ENCODE peak calls at places on chromosomes 3 and 15, in six cellular contexts. One of them, this sample, is unnamed.

GRCh38 chr15:76342046-76342381 is 5.4 kb downstream of the ISL2 start:
- DNase-seq in tibial nerve: no peak
- DNase-seq in endothelial cell of umbilical vein: no peak
- DNase-seq in esophagus squamous epithelium: no peak
- DNase-seq in body of pancreas: no peak
- DNase-seq in sigmoid colon: no peak
- DNase-seq in this sample: no peak

GRCh38 chr3:71838406-71838805 is 53.5 kb upstream of the PROK2 start:
- DNase-seq in tibial nerve: no peak
- DNase-seq in endothelial cell of umbilical vein: no peak
- DNase-seq in esophagus squamous epithelium: no peak
- DNase-seq in body of pancreas: no peak
- DNase-seq in sigmoid colon: no peak
- DNase-seq in this sample: no peak

GRCh38 chr3:148379763-148380162 is 317.9 kb upstream of the AGTR1 start:
- DNase-seq in tibial nerve: no peak
- DNase-seq in endothelial cell of umbilical vein: peak; percentile 58
- DNase-seq in esophagus squamous epithelium: no peak
- DNase-seq in body of pancreas: peak; percentile 26
- DNase-seq in sigmoid colon: no peak
- DNase-seq in this sample: no peak

GRCh38 chr3:10004960-10005564 is 18.4 kb upstream of the EMC3 start:
- DNase-seq in tibial nerve: no peak
- DNase-seq in endothelial cell of umbilical vein: no peak
- DNase-seq in esophagus squamous epithelium: no peak
- DNase-seq in body of pancreas: no peak
- DNase-seq in sigmoid colon: peak; percentile 40
- DNase-seq in this sample: no peak

GRCh38 chr3:47370887-47371697 is 9.7 kb upstream of the PTPN23 start:
- DNase-seq in tibial nerve: no peak
- DNase-seq in endothelial cell of umbilical vein: no peak
- DNase-seq in esophagus squamous epithelium: no peak
- DNase-seq in body of pancreas: no peak
- DNase-seq in sigmoid colon: no peak
- DNase-seq in this sample: no peak

GRCh38 chr3:178456942-178457341 is 79.3 kb upstream of the KCNMB2 start:
- DNase-seq in tibial nerve: no peak
- DNase-seq in endothelial cell of umbilical vein: no peak
- DNase-seq in esophagus squamous epithelium: no peak
- DNase-seq in body of pancreas: no peak
- DNase-seq in sigmoid colon: no peak
- DNase-seq in this sample: no peak

GRCh38 chr15:65087873-65088642 is 11.5 kb downstream of the KBTBD13 start:
- DNase-seq in tibial nerve: peak; percentile 42
- DNase-seq in endothelial cell of umbilical vein: no peak
- DNase-seq in esophagus squamous epithelium: no peak
- DNase-seq in body of pancreas: no peak
- DNase-seq in sigmoid colon: peak; percentile 97
- DNase-seq in this sample: no peak

GRCh38 chr3:123037015-123037375 is 9.4 kb upstream of the SEMA5B start:
- DNase-seq in tibial nerve: no peak
- DNase-seq in endothelial cell of umbilical vein: no peak
- DNase-seq in esophagus squamous epithelium: no peak
- DNase-seq in body of pancreas: no peak
- DNase-seq in sigmoid colon: no peak
- DNase-seq in this sample: no peak

GRCh38 chr15:101533371-101534140 is 44.0 kb upstream of the PCSK6 start:
- DNase-seq in tibial nerve: no peak
- DNase-seq in endothelial cell of umbilical vein: no peak
- DNase-seq in esophagus squamous epithelium: no peak
- DNase-seq in body of pancreas: no peak
- DNase-seq in sigmoid colon: peak; percentile 53
- DNase-seq in this sample: no peak

GRCh38 chr3:72306800-72307341 is 521.9 kb upstream of the PROK2 start:
- DNase-seq in tibial nerve: no peak
- DNase-seq in endothelial cell of umbilical vein: peak; percentile 26
- DNase-seq in esophagus squamous epithelium: no peak
- DNase-seq in body of pancreas: peak; percentile 47
- DNase-seq in sigmoid colon: no peak
- DNase-seq in this sample: no peak

GRCh38 chr3:179652467-179653105 is at the start of gene USP13:
- DNase-seq in tibial nerve: peak; percentile 36
- DNase-seq in endothelial cell of umbilical vein: peak; percentile 81
- DNase-seq in esophagus squamous epithelium: no peak
- DNase-seq in body of pancreas: peak; percentile 72
- DNase-seq in sigmoid colon: peak; percentile 83
- DNase-seq in this sample: peak; percentile 79

GRCh38 chr15:57432141-57432701 is 55.9 kb downstream of the CGNL1 start:
- DNase-seq in tibial nerve: no peak
- DNase-seq in endothelial cell of umbilical vein: peak; percentile 75
- DNase-seq in esophagus squamous epithelium: no peak
- DNase-seq in body of pancreas: no peak
- DNase-seq in sigmoid colon: no peak
- DNase-seq in this sample: no peak

GRCh38 chr3:5187920-5188418 is 462 bp downstream of the EDEM1 start:
- DNase-seq in tibial nerve: no peak
- DNase-seq in endothelial cell of umbilical vein: no peak
- DNase-seq in esophagus squamous epithelium: no peak
- DNase-seq in body of pancreas: peak; percentile 44
- DNase-seq in sigmoid colon: peak; percentile 74
- DNase-seq in this sample: no peak

GRCh38 chr3:123658860-123659221 is 74.0 kb upstream of the HACD2 start:
- DNase-seq in tibial nerve: no peak
- DNase-seq in endothelial cell of umbilical vein: no peak
- DNase-seq in esophagus squamous epithelium: no peak
- DNase-seq in body of pancreas: peak; percentile 26
- DNase-seq in sigmoid colon: peak; percentile 92
- DNase-seq in this sample: no peak

GRCh38 chr3:48130321-48130881 is 57.8 kb downstream of the CDC25A start:
- DNase-seq in tibial nerve: peak; percentile 52
- DNase-seq in endothelial cell of umbilical vein: peak; percentile 96
- DNase-seq in esophagus squamous epithelium: no peak
- DNase-seq in body of pancreas: peak; percentile 55
- DNase-seq in sigmoid colon: peak; percentile 85
- DNase-seq in this sample: peak; percentile 84

GRCh38 chr3:153295906-153296305 is 133.9 kb downstream of the RAP2B start:
- DNase-seq in tibial nerve: no peak
- DNase-seq in endothelial cell of umbilical vein: no peak
- DNase-seq in esophagus squamous epithelium: no peak
- DNase-seq in body of pancreas: no peak
- DNase-seq in sigmoid colon: no peak
- DNase-seq in this sample: no peak

GRCh38 chr15:81966628-81967027 is 79.2 kb downstream of the MEX3B start:
- DNase-seq in tibial nerve: no peak
- DNase-seq in endothelial cell of umbilical vein: no peak
- DNase-seq in esophagus squamous epithelium: no peak
- DNase-seq in body of pancreas: no peak
- DNase-seq in sigmoid colon: no peak
- DNase-seq in this sample: no peak

GRCh38 chr15:40118473-40118872 is 9.8 kb upstream of the BMF start:
- DNase-seq in tibial nerve: no peak
- DNase-seq in endothelial cell of umbilical vein: no peak
- DNase-seq in esophagus squamous epithelium: no peak
- DNase-seq in body of pancreas: no peak
- DNase-seq in sigmoid colon: no peak
- DNase-seq in this sample: no peak

GRCh38 chr3:150150633-150151032 is 179.9 kb upstream of the PFN2 start:
- DNase-seq in tibial nerve: no peak
- DNase-seq in endothelial cell of umbilical vein: no peak
- DNase-seq in esophagus squamous epithelium: no peak
- DNase-seq in body of pancreas: no peak
- DNase-seq in sigmoid colon: no peak
- DNase-seq in this sample: no peak

GRCh38 chr15:40082195-40082868 is 26.3 kb downstream of the BMF start:
- DNase-seq in tibial nerve: no peak
- DNase-seq in endothelial cell of umbilical vein: peak; percentile 24
- DNase-seq in esophagus squamous epithelium: no peak
- DNase-seq in body of pancreas: no peak
- DNase-seq in sigmoid colon: no peak
- DNase-seq in this sample: no peak

GRCh38 chr3:64539451-64540196 is 148.2 kb downstream of the ADAMTS9 start:
- DNase-seq in tibial nerve: peak; percentile 84
- DNase-seq in endothelial cell of umbilical vein: peak; percentile 77
- DNase-seq in esophagus squamous epithelium: no peak
- DNase-seq in body of pancreas: peak; percentile 46
- DNase-seq in sigmoid colon: peak; percentile 89
- DNase-seq in this sample: peak; percentile 31

GRCh38 chr3:130748981-130749380 is 2.4 kb upstream of the PIK3R4 start:
- DNase-seq in tibial nerve: no peak
- DNase-seq in endothelial cell of umbilical vein: no peak
- DNase-seq in esophagus squamous epithelium: no peak
- DNase-seq in body of pancreas: no peak
- DNase-seq in sigmoid colon: no peak
- DNase-seq in this sample: no peak

GRCh38 chr3:100175637-100176250 is 61.4 kb upstream of the FILIP1L start:
- DNase-seq in tibial nerve: no peak
- DNase-seq in endothelial cell of umbilical vein: no peak
- DNase-seq in esophagus squamous epithelium: no peak
- DNase-seq in body of pancreas: no peak
- DNase-seq in sigmoid colon: no peak
- DNase-seq in this sample: no peak

GRCh38 chr3:15633766-15634588 is 32.4 kb downstream of the BTD start:
- DNase-seq in tibial nerve: no peak
- DNase-seq in endothelial cell of umbilical vein: peak; percentile 34
- DNase-seq in esophagus squamous epithelium: no peak
- DNase-seq in body of pancreas: no peak
- DNase-seq in sigmoid colon: no peak
- DNase-seq in this sample: no peak

GRCh38 chr15:25707656-25708365 is 155.3 kb downstream of the ATP10A start:
- DNase-seq in tibial nerve: no peak
- DNase-seq in endothelial cell of umbilical vein: no peak
- DNase-seq in esophagus squamous epithelium: no peak
- DNase-seq in body of pancreas: no peak
- DNase-seq in sigmoid colon: peak; percentile 48
- DNase-seq in this sample: no peak

GRCh38 chr3:126508539-126508938 is 9.0 kb downstream of the UROC1 start:
- DNase-seq in tibial nerve: no peak
- DNase-seq in endothelial cell of umbilical vein: no peak
- DNase-seq in esophagus squamous epithelium: no peak
- DNase-seq in body of pancreas: no peak
- DNase-seq in sigmoid colon: peak; percentile 56
- DNase-seq in this sample: no peak

GRCh38 chr3:185712337-185712736 is 112.5 kb downstream of the IGF2BP2 start:
- DNase-seq in tibial nerve: no peak
- DNase-seq in endothelial cell of umbilical vein: no peak
- DNase-seq in esophagus squamous epithelium: no peak
- DNase-seq in body of pancreas: no peak
- DNase-seq in sigmoid colon: no peak
- DNase-seq in this sample: no peak
- H3K9me3 ChIP-seq in tibial nerve: no peaks in the 10 kb centered on the region
- H3K9me3 ChIP-seq in endothelial cell of umbilical vein: no peaks in the 10 kb centered on the region
- H3K9me3 ChIP-seq in esophagus squamous epithelium: no peaks in the 10 kb centered on the region
- H3K9me3 ChIP-seq in body of pancreas: no peaks in the 10 kb centered on the region
- H3K9me3 ChIP-seq in sigmoid colon: no peaks in the 10 kb centered on the region
- H3K9me3 ChIP-seq in this sample: no peaks in the 10 kb centered on the region

DNA sequence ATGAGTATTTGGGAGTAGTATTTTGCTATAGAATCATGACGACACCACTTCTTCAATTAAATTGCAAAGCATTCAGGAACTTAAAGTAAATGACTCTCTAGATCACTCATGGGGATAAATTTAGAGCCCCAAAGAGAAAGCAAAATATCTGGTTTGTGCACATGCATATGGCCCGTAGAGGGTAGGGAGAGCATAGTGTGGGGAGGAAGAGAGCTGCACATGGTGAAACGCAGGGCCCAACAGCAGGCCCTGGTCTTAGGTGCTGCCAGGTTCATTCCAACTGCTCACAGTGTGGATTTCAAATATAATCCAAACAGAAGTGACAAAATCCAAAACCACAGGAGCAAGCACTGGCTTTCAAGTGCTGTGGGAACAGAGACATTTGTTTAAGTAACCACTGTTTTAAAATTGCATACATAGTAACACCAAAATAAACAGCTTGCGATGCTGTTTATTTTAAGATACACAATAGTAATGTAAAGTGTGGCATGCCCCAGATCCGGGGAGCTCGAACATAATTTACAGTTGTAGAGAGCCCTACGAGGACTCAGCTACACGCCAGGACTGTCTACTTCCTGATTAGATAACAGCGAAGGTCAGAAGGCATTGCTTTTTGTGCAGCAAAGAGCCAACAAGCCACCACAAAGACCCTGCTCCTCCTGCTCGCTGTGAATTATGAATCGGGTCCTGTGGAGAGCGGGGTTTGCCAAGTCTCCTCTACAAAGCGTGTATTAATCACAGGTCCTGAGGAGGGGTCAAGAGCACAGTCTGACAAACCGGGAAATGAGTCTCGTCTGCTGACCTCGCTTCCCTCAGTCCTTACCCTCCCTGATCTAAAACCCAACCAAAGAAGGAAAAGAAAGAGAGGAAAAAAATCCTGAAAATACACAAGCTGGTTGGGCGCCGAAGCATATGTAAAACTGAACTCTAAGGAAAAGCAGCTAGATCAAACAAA is 80.6 kb downstream of the MEIS2 start:
- DNase-seq in tibial nerve: no peak
- DNase-seq in endothelial cell of umbilical vein: peak; percentile 49
- DNase-seq in esophagus squamous epithelium: no peak
- DNase-seq in body of pancreas: peak; percentile 65
- DNase-seq in sigmoid colon: no peak
- DNase-seq in this sample: peak; percentile 54
- TF ChIP-seq POLR2A in tibial nerve: no peak
- TF ChIP-seq POLR2A in endothelial cell of umbilical vein: no peak
- TF ChIP-seq POLR2A in esophagus squamous epithelium: no peak
- TF ChIP-seq POLR2A in body of pancreas: no peak
- TF ChIP-seq POLR2A in sigmoid colon: no peak
- TF ChIP-seq POLR2A in this sample: no peak

DNA sequence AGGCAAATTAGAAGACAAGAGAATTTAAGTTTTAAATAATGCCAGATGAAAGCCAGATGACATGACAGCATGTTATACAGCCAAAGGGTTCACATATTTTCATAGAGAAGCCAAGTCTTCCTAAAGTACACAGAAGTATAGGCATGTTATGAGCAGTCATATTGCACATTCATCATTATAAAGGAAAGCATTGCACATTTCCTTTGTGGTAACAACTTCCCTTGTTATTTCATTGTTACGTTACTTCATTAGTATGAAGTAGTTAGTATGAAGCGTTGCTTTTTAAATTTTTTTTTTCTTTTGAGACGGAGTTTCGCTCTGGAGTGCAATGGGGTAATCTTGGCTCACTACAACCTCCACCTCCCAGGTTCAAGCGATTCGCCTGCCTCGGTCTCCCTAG is 4.6 kb upstream of the ABCC5 start:
- DNase-seq in tibial nerve: no peak
- DNase-seq in endothelial cell of umbilical vein: peak; percentile 68
- DNase-seq in esophagus squamous epithelium: no peak
- DNase-seq in body of pancreas: no peak
- DNase-seq in sigmoid colon: no peak
- DNase-seq in this sample: no peak
- H3K4me3 ChIP-seq in tibial nerve: no peak overlapping the region
- H3K4me3 ChIP-seq in endothelial cell of umbilical vein: no peak overlapping the region
- H3K4me3 ChIP-seq in esophagus squamous epithelium: no peak overlapping the region
- H3K4me3 ChIP-seq in body of pancreas: no peak overlapping the region
- H3K4me3 ChIP-seq in sigmoid colon: no peak overlapping the region
- H3K4me3 ChIP-seq in this sample: no peak overlapping the region

DNA sequence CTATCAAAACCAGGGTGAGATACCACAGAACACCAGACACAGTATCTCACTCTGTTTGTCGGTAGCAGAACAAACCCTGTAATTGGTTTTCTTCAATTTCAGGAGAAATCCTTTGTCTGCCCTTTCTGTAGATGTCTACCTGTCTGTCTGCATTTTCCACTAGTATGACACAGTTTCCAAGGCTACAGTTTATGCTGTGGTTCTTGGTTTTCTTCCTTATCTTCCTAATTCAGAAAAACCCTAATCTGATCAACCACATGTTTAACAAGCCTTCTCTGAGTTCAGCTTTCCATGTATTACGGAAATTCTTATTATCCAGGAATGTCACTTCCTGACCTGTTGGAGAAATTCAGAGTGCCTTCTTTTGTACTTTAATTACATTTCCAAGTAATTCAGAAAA is 70.8 kb downstream of the SCN11A start:
- DNase-seq in tibial nerve: no peak
- DNase-seq in endothelial cell of umbilical vein: peak; percentile 30
- DNase-seq in esophagus squamous epithelium: no peak
- DNase-seq in body of pancreas: no peak
- DNase-seq in sigmoid colon: no peak
- DNase-seq in this sample: no peak
- H3K9me3 ChIP-seq in tibial nerve: no peaks in the 10 kb centered on the region
- H3K9me3 ChIP-seq in endothelial cell of umbilical vein: no peaks in the 10 kb centered on the region
- H3K9me3 ChIP-seq in esophagus squamous epithelium: no peaks in the 10 kb centered on the region
- H3K9me3 ChIP-seq in body of pancreas: no peaks in the 10 kb centered on the region
- H3K9me3 ChIP-seq in sigmoid colon: no peaks in the 10 kb centered on the region
- H3K9me3 ChIP-seq in this sample: no peaks in the 10 kb centered on the region